ENCODE peak calls at places on chromosome 18, in seven cellular contexts. One of them, this sample, is unnamed.
A peak's percentile ranks its signal among the peaks of the same experiment; 100 is the strongest.

GRCh38 chr18:11994708-11995444 is 13.6 kb downstream of the IMPA2 start:
- DNase-seq in ovary: no peak
- DNase-seq in transverse colon: no peak
- DNase-seq in endothelial cell of umbilical vein: no peak
- DNase-seq in HCT116: no peak
- DNase-seq in heart left ventricle: no peak
- DNase-seq in IMR-90: peak; percentile 27
- DNase-seq in this sample: no peak

GRCh38 chr18:40553029-40553428 is 1402.0 kb upstream of the PIK3C3 start:
- DNase-seq in ovary: no peak
- DNase-seq in transverse colon: no peak
- DNase-seq in endothelial cell of umbilical vein: no peak
- DNase-seq in HCT116: no peak
- DNase-seq in heart left ventricle: no peak
- DNase-seq in IMR-90: peak; percentile 11
- DNase-seq in this sample: no peak

GRCh38 chr18:69216390-69216789 is 184.3 kb upstream of the DOK6 start:
- DNase-seq in ovary: no peak
- DNase-seq in transverse colon: no peak
- DNase-seq in endothelial cell of umbilical vein: no peak
- DNase-seq in HCT116: no peak
- DNase-seq in heart left ventricle: no peak
- DNase-seq in IMR-90: no peak
- DNase-seq in this sample: no peak

GRCh38 chr18:6729247-6730091 is at the start of gene ARHGAP28:
- DNase-seq in ovary: peak; percentile 93
- DNase-seq in transverse colon: peak; percentile 60
- DNase-seq in endothelial cell of umbilical vein: peak; percentile 96
- DNase-seq in HCT116: no peak
- DNase-seq in heart left ventricle: peak; percentile 89
- DNase-seq in IMR-90: peak; percentile 92
- DNase-seq in this sample: peak; percentile 68

GRCh38 chr18:43563780-43564179 is 286.5 kb upstream of the SYT4 start:
- DNase-seq in ovary: no peak
- DNase-seq in transverse colon: no peak
- DNase-seq in endothelial cell of umbilical vein: peak; percentile 48
- DNase-seq in HCT116: no peak
- DNase-seq in heart left ventricle: no peak
- DNase-seq in IMR-90: peak; percentile 6
- DNase-seq in this sample: no peak

GRCh38 chr18:70636991-70637390 is 348.1 kb downstream of the SOCS6 start:
- DNase-seq in ovary: no peak
- DNase-seq in transverse colon: no peak
- DNase-seq in endothelial cell of umbilical vein: no peak
- DNase-seq in HCT116: no peak
- DNase-seq in heart left ventricle: no peak
- DNase-seq in IMR-90: no peak
- DNase-seq in this sample: no peak

GRCh38 chr18:77062518-77063003 is 70.0 kb downstream of the MBP start:
- DNase-seq in ovary: no peak
- DNase-seq in transverse colon: no peak
- DNase-seq in endothelial cell of umbilical vein: no peak
- DNase-seq in HCT116: no peak
- DNase-seq in heart left ventricle: no peak
- DNase-seq in IMR-90: peak; percentile 48
- DNase-seq in this sample: no peak

GRCh38 chr18:74896390-74896991 is 298.8 kb downstream of the ZNF407 start:
- DNase-seq in ovary: no peak
- DNase-seq in transverse colon: peak; percentile 55
- DNase-seq in endothelial cell of umbilical vein: peak; percentile 16
- DNase-seq in HCT116: peak; percentile 51
- DNase-seq in heart left ventricle: no peak
- DNase-seq in IMR-90: peak; percentile 12
- DNase-seq in this sample: no peak

GRCh38 chr18:24538421-24539264 is 78.2 kb downstream of the HRH4 start:
- DNase-seq in ovary: no peak
- DNase-seq in transverse colon: no peak
- DNase-seq in endothelial cell of umbilical vein: no peak
- DNase-seq in HCT116: no peak
- DNase-seq in heart left ventricle: no peak
- DNase-seq in IMR-90: no peak
- DNase-seq in this sample: no peak

GRCh38 chr18:46754188-46754587 is 2.7 kb downstream of the ST8SIA5 start:
- DNase-seq in ovary: no peak
- DNase-seq in transverse colon: no peak
- DNase-seq in endothelial cell of umbilical vein: no peak
- DNase-seq in HCT116: no peak
- DNase-seq in heart left ventricle: no peak
- DNase-seq in IMR-90: no peak
- DNase-seq in this sample: no peak

GRCh38 chr18:63220903-63221302 is 98.7 kb downstream of the BCL2 start:
- DNase-seq in ovary: no peak
- DNase-seq in transverse colon: no peak
- DNase-seq in endothelial cell of umbilical vein: no peak
- DNase-seq in HCT116: no peak
- DNase-seq in heart left ventricle: no peak
- DNase-seq in IMR-90: no peak
- DNase-seq in this sample: no peak

GRCh38 chr18:79857082-79857661 is 59.4 kb downstream of the KCNG2 start:
- DNase-seq in ovary: no peak
- DNase-seq in transverse colon: no peak
- DNase-seq in endothelial cell of umbilical vein: no peak
- DNase-seq in HCT116: no peak
- DNase-seq in heart left ventricle: no peak
- DNase-seq in IMR-90: peak; percentile 58
- DNase-seq in this sample: no peak

GRCh38 chr18:37383036-37383788 is 182.4 kb downstream of the CELF4 start:
- DNase-seq in ovary: no peak
- DNase-seq in transverse colon: no peak
- DNase-seq in endothelial cell of umbilical vein: no peak
- DNase-seq in HCT116: peak; percentile 4
- DNase-seq in heart left ventricle: no peak
- DNase-seq in IMR-90: no peak
- DNase-seq in this sample: no peak

GRCh38 chr18:36492604-36493329 is 195.3 kb downstream of the FHOD3 start:
- DNase-seq in ovary: no peak
- DNase-seq in transverse colon: no peak
- DNase-seq in endothelial cell of umbilical vein: no peak
- DNase-seq in HCT116: no peak
- DNase-seq in heart left ventricle: no peak
- DNase-seq in IMR-90: no peak
- DNase-seq in this sample: no peak

GRCh38 chr18:62566818-62567217 is 44.0 kb downstream of the ZCCHC2 start:
- DNase-seq in ovary: no peak
- DNase-seq in transverse colon: no peak
- DNase-seq in endothelial cell of umbilical vein: no peak
- DNase-seq in HCT116: no peak
- DNase-seq in heart left ventricle: no peak
- DNase-seq in IMR-90: no peak
- DNase-seq in this sample: no peak

GRCh38 chr18:77100751-77101355 is 31.7 kb downstream of the MBP start:
- DNase-seq in ovary: no peak
- DNase-seq in transverse colon: no peak
- DNase-seq in endothelial cell of umbilical vein: peak; percentile 13
- DNase-seq in HCT116: no peak
- DNase-seq in heart left ventricle: peak; percentile 42
- DNase-seq in IMR-90: no peak
- DNase-seq in this sample: no peak

GRCh38 chr18:58851874-58852273 is 12.8 kb upstream of the ZNF532 start:
- DNase-seq in ovary: no peak
- DNase-seq in transverse colon: no peak
- DNase-seq in endothelial cell of umbilical vein: no peak
- DNase-seq in HCT116: no peak
- DNase-seq in heart left ventricle: no peak
- DNase-seq in IMR-90: no peak
- DNase-seq in this sample: no peak

GRCh38 chr18:45771587-45771986 is 47.6 kb downstream of the SLC14A1 start:
- DNase-seq in ovary: no peak
- DNase-seq in transverse colon: no peak
- DNase-seq in endothelial cell of umbilical vein: no peak
- DNase-seq in HCT116: no peak
- DNase-seq in heart left ventricle: no peak
- DNase-seq in IMR-90: peak; percentile 78
- DNase-seq in this sample: no peak

GRCh38 chr18:63070750-63071502 is 248.6 kb downstream of the BCL2 start:
- DNase-seq in ovary: no peak
- DNase-seq in transverse colon: no peak
- DNase-seq in endothelial cell of umbilical vein: no peak
- DNase-seq in HCT116: no peak
- DNase-seq in heart left ventricle: no peak
- DNase-seq in IMR-90: no peak
- DNase-seq in this sample: no peak

GRCh38 chr18:57923606-57924005 is 120.4 kb upstream of the NEDD4L start:
- DNase-seq in ovary: no peak
- DNase-seq in transverse colon: no peak
- DNase-seq in endothelial cell of umbilical vein: no peak
- DNase-seq in HCT116: no peak
- DNase-seq in heart left ventricle: no peak
- DNase-seq in IMR-90: no peak
- DNase-seq in this sample: no peak

GRCh38 chr18:21313576-21313975 is 71.5 kb downstream of the GREB1L start:
- DNase-seq in ovary: no peak
- DNase-seq in transverse colon: no peak
- DNase-seq in endothelial cell of umbilical vein: no peak
- DNase-seq in HCT116: no peak
- DNase-seq in heart left ventricle: no peak
- DNase-seq in IMR-90: no peak
- DNase-seq in this sample: no peak

GRCh38 chr18:73043231-73044000 is 175.6 kb upstream of the NETO1 start:
- DNase-seq in ovary: no peak
- DNase-seq in transverse colon: no peak
- DNase-seq in endothelial cell of umbilical vein: no peak
- DNase-seq in HCT116: no peak
- DNase-seq in heart left ventricle: no peak
- DNase-seq in IMR-90: no peak
- DNase-seq in this sample: no peak

GRCh38 chr18:76524900-76525698 is 30.1 kb upstream of the ZNF516 start:
- DNase-seq in ovary: peak; percentile 61
- DNase-seq in transverse colon: peak; percentile 13
- DNase-seq in endothelial cell of umbilical vein: no peak
- DNase-seq in HCT116: no peak
- DNase-seq in heart left ventricle: no peak
- DNase-seq in IMR-90: peak; percentile 68
- DNase-seq in this sample: no peak

GRCh38 chr18:77250501-77250925 is 865 bp downstream of the GALR1 start:
- DNase-seq in ovary: no peak
- DNase-seq in transverse colon: no peak
- DNase-seq in endothelial cell of umbilical vein: no peak
- DNase-seq in HCT116: no peak
- DNase-seq in heart left ventricle: no peak
- DNase-seq in IMR-90: no peak
- DNase-seq in this sample: no peak

GRCh38 chr18:28065031-28065792 is 111.7 kb downstream of the CDH2 start:
- DNase-seq in ovary: no peak
- DNase-seq in transverse colon: no peak
- DNase-seq in endothelial cell of umbilical vein: peak; percentile 14
- DNase-seq in HCT116: no peak
- DNase-seq in heart left ventricle: no peak
- DNase-seq in IMR-90: peak; percentile 94
- DNase-seq in this sample: no peak

DNA sequence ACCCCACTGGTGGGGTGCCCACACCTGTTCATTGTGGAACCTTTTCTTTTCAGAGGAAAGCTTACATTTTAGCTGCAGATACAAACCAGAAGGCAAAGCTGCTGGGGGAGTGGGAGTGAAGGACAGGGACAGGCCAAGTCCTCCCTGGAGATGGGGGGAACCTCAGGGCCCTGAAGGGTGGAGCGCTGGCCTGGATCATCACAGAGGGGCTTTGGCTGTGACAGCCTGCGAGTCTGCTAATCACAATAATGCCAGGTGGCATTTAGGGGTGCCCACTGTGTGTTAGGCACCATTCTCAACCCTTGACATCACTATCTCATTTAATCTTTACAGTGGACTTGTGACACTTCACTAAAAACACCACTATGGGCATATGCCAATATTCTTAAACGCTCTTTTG is 27.4 kb downstream of the KCTD1 start:
- DNase-seq in ovary: no peak
- DNase-seq in transverse colon: no peak
- DNase-seq in endothelial cell of umbilical vein: no peak
- DNase-seq in HCT116: no peak
- DNase-seq in heart left ventricle: no peak
- DNase-seq in IMR-90: no peak
- DNase-seq in this sample: no peak
- TF ChIP-seq POLR2A in ovary: no peak
- TF ChIP-seq POLR2A in transverse colon: no peak
- TF ChIP-seq POLR2A in endothelial cell of umbilical vein: no peak
- TF ChIP-seq POLR2A in HCT116: no peak
- TF ChIP-seq POLR2A in heart left ventricle: no peak
- TF ChIP-seq POLR2A in IMR-90: no peak
- TF ChIP-seq POLR2A in this sample: no peak

GRCh38 chr18:50266248-50266704 is at the start of gene CFAP53:
- DNase-seq in ovary: peak; percentile 92
- DNase-seq in transverse colon: peak; percentile 94
- DNase-seq in endothelial cell of umbilical vein: peak; percentile 89
- DNase-seq in HCT116: no peak
- DNase-seq in heart left ventricle: peak; percentile 97
- DNase-seq in IMR-90: peak; percentile 84
- DNase-seq in this sample: peak; percentile 82
- TF ChIP-seq POLR2A in ovary: no peak
- TF ChIP-seq POLR2A in transverse colon: peak; percentile 20
- TF ChIP-seq POLR2A in endothelial cell of umbilical vein: no peak
- TF ChIP-seq POLR2A in HCT116: no peak
- TF ChIP-seq POLR2A in heart left ventricle: no peak
- TF ChIP-seq POLR2A in IMR-90: peak; percentile 21
- TF ChIP-seq POLR2A in this sample: no peak

GRCh38 chr18:48541026-48541746 is 2.4 kb downstream of the CTIF start:
- DNase-seq in ovary: peak; percentile 72
- DNase-seq in transverse colon: peak; percentile 75
- DNase-seq in endothelial cell of umbilical vein: peak; percentile 65
- DNase-seq in HCT116: no peak
- DNase-seq in heart left ventricle: peak; percentile 91
- DNase-seq in IMR-90: peak; percentile 75
- DNase-seq in this sample: peak; percentile 48

GRCh38 chr18:48539406-48540328 is 836 bp downstream of the CTIF start:
- DNase-seq in ovary: peak; percentile 67
- DNase-seq in transverse colon: peak; percentile 45
- DNase-seq in endothelial cell of umbilical vein: peak; percentile 59
- DNase-seq in HCT116: no peak
- DNase-seq in heart left ventricle: peak; percentile 76
- DNase-seq in IMR-90: peak; percentile 59
- DNase-seq in this sample: no peak

GRCh38 chr18:48536516-48536915 is 2.3 kb upstream of the CTIF start:
- DNase-seq in ovary: no peak
- DNase-seq in transverse colon: no peak
- DNase-seq in endothelial cell of umbilical vein: no peak
- DNase-seq in HCT116: no peak
- DNase-seq in heart left ventricle: no peak
- DNase-seq in IMR-90: no peak
- DNase-seq in this sample: no peak

GRCh38 chr18:48540329-48541025 is 1.6 kb downstream of the CTIF start:
- DNase-seq in ovary: peak; percentile 75
- DNase-seq in transverse colon: peak; percentile 77
- DNase-seq in endothelial cell of umbilical vein: peak; percentile 69
- DNase-seq in HCT116: no peak
- DNase-seq in heart left ventricle: peak; percentile 81
- DNase-seq in IMR-90: peak; percentile 58
- DNase-seq in this sample: peak; percentile 47

GRCh38 chr18:48538531-48539405 is at the start of gene CTIF:
- DNase-seq in ovary: peak; percentile 94
- DNase-seq in transverse colon: peak; percentile 96
- DNase-seq in endothelial cell of umbilical vein: peak; percentile 96
- DNase-seq in HCT116: peak; percentile 91
- DNase-seq in heart left ventricle: peak; percentile 95
- DNase-seq in IMR-90: peak; percentile 96
- DNase-seq in this sample: peak; percentile 74
- TF ChIP-seq POLR2A in ovary: no peak
- TF ChIP-seq POLR2A in transverse colon: peak; percentile 25
- TF ChIP-seq POLR2A in endothelial cell of umbilical vein: peak; percentile 87
- TF ChIP-seq POLR2A in HCT116: no peak
- TF ChIP-seq POLR2A in heart left ventricle: no peak
- TF ChIP-seq POLR2A in IMR-90: peak; percentile 15
- TF ChIP-seq POLR2A in this sample: peak; percentile 50

GRCh38 chr18:44679056-44679911 is 1.4 kb upstream of the SETBP1 start:
- DNase-seq in ovary: peak; percentile 88
- DNase-seq in transverse colon: peak; percentile 90
- DNase-seq in endothelial cell of umbilical vein: peak; percentile 87
- DNase-seq in HCT116: no peak
- DNase-seq in heart left ventricle: peak; percentile 89
- DNase-seq in IMR-90: peak; percentile 81
- DNase-seq in this sample: peak; percentile 34
- TF ChIP-seq POLR2A in ovary: peak; percentile 79
- TF ChIP-seq POLR2A in transverse colon: peak; percentile 89
- TF ChIP-seq POLR2A in endothelial cell of umbilical vein: no peak
- TF ChIP-seq POLR2A in HCT116: no peak
- TF ChIP-seq POLR2A in heart left ventricle: no peak
- TF ChIP-seq POLR2A in IMR-90: peak; percentile 29
- TF ChIP-seq POLR2A in this sample: no peak